ENCODE peak calls at places on chromosomes 4 and X, in seven cellular contexts. O is endothelial cell of umbilical vein, V is pancreas, K is heart left ventricle, D is H9, G is ovary, N is ascending aorta. F is an unnamed sample. For H3K27me3, the result is how much of the 10 kb centered on the place peaks cover.

GRCh38 chrX:46386511-46386910 is 158.7 kb downstream of the ZNF674 start:
- DNase-seq in G (no peak), N (no peak), K (no peak), V (no peak), O (no peak), D (no peak), F (no peak)

GRCh38 chr4:16120720-16121119 is 36.9 kb upstream of the PROM1 start:
- DNase-seq in O (no peak), V (no peak), K (no peak), G (no peak), N (no peak), D (peak), F (no peak)

GRCh38 chr4:121706595-121707021 is 9.8 kb upstream of the ANXA5 start:
- DNase-seq in K (no peak), D (no peak), G (no peak), N (no peak), V (no peak), O (no peak), F (no peak)

GRCh38 chrX:150198776-150199175 is 164.3 kb upstream of the MAMLD1 start:
- DNase-seq in V (no peak), O (no peak), G (no peak), K (no peak), D (no peak), N (no peak), F (no peak)

GRCh38 chr4:11228575-11228974 is 200.1 kb downstream of the HS3ST1 start:
- DNase-seq in N (no peak), O (no peak), D (no peak), K (no peak), V (no peak), G (no peak), F (no peak)

GRCh38 chr4:87939978-87940690 is 35.4 kb upstream of the SPP1 start:
- DNase-seq in D (no peak), G (no peak), N (no peak), O (no peak), K (no peak), V (no peak), F (no peak)

GRCh38 chr4:102578270-102578669 is 77.1 kb downstream of the NFKB1 start:
- DNase-seq in G (no peak), N (no peak), K (no peak), V (no peak), O (no peak), D (no peak), F (no peak)

GRCh38 chrX:23884427-23885024 is 23.2 kb downstream of the APOO start:
- DNase-seq in V (no peak), D (no peak), O (no peak), G (no peak), K (no peak), N (peak), F (no peak)

GRCh38 chrX:148530464-148531077 is 30.2 kb downstream of the AFF2 start:
- DNase-seq in V (no peak), G (no peak), D (no peak), K (no peak), N (no peak), O (peak), F (no peak)

GRCh38 chr4:141153751-141154510 is 20.7 kb upstream of the RNF150 start:
- DNase-seq in K (no peak), O (no peak), G (peak), V (no peak), N (no peak), D (no peak), F (no peak)

GRCh38 chr4:577499-578450 is 1.7 kb upstream of the TMEM271 start:
- DNase-seq in O (no peak), N (no peak), D (peak), G (no peak), K (no peak), V (no peak), F (no peak)
- H3K27me3 ChIP-seq in O (half or more), N (under half), D (under half), G (under half), K (under half), V (under half), F (under half)

GRCh38 chr4:139562839-139563238 is 6.8 kb upstream of the SETD7 start:
- DNase-seq in N (no peak), D (no peak), K (no peak), G (no peak), O (no peak), V (no peak), F (no peak)

GRCh38 chr4:139562067-139562684 is 6.2 kb upstream of the SETD7 start:
- DNase-seq in O (no peak), K (no peak), D (no peak), G (no peak), N (no peak), V (no peak), F (no peak)

GRCh38 chr4:139563515-139563914 is 7.5 kb upstream of the SETD7 start:
- DNase-seq in V (no peak), G (no peak), K (no peak), O (no peak), N (no peak), D (no peak), F (no peak)

GRCh38 chr4:139568206-139568969 is 12.4 kb upstream of the SETD7 start:
- DNase-seq in O (no peak), N (no peak), G (no peak), V (no peak), K (no peak), D (peak), F (no peak)

GRCh38 chr4:139564502-139564901 is 8.5 kb upstream of the SETD7 start:
- DNase-seq in N (no peak), V (no peak), G (no peak), K (no peak), D (no peak), O (no peak), F (no peak)
- TF ChIP-seq CTCF in N (peak), V (no peak), G (no peak), K (no peak), D (peak), O (no peak), F (peak)

GRCh38 chr4:125749354-125749753 is 434.6 kb downstream of the FAT4 start:
- DNase-seq in D (no peak), V (no peak), N (no peak), O (no peak), K (no peak), G (no peak), F (no peak)
- H3K27ac ChIP-seq in D (no peak), V (no peak), N (no peak), O (no peak), K (no peak), G (no peak), F (no peak)

GRCh38 chr4:8862800-8863758 is 8.6 kb downstream of the HMX1 start:
- DNase-seq in V (peak), D (no peak), O (no peak), N (no peak), K (no peak), G (no peak), F (no peak)

GRCh38 chr4:8860892-8861575 is 10.6 kb downstream of the HMX1 start:
- DNase-seq in K (no peak), D (peak), G (no peak), N (no peak), O (no peak), V (peak), F (no peak)

GRCh38 chr4:8860096-8860891 is 11.3 kb downstream of the HMX1 start:
- DNase-seq in O (no peak), K (no peak), V (peak), G (no peak), D (no peak), N (no peak), F (no peak)

GRCh38 chr4:8862334-8862733 is 9.3 kb downstream of the HMX1 start:
- DNase-seq in K (no peak), V (no peak), G (no peak), N (no peak), D (no peak), O (no peak), F (no peak)

GRCh38 chr4:8861576-8862279 is 9.9 kb downstream of the HMX1 start:
- DNase-seq in V (peak), K (no peak), O (no peak), G (no peak), N (no peak), D (peak), F (no peak)
- H3K27me3 ChIP-seq in V (under half), K (half or more), O (half or more), G (under half), N (under half), D (half or more), F (half or more)

DNA sequence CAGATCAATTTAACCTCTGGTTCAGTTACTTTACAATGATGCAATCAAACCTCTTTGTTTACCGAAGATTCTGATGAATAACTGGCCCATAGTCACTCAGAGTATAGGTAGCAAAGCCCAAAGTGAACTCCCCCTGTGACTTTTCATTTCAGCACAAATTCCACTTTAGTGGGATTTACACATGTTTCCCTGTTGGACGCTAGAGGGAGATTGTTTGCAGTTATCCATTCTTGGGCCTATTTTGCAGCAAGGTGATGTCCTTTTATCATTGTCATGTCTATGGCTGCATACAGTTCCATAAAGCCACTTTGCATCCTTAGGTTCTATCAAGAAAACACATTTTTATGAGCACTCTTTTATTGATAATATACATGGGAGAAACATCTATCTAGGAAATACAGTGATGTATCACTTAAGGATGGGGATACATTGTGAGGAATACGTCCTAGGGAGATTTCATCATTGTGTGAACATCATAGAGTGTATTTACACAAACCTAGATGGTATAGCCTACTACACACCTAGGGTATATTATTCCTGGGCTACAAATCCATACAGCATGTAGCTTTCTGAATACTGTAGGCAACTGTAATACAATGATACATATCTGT is 14.5 kb upstream of the DKK2 start:
- DNase-seq in V (no peak), K (no peak), D (no peak), G (no peak), O (peak), N (no peak), F (no peak)
- TF ChIP-seq CTCF in V (peak), K (peak), D (peak), G (no peak), O (peak), N (peak), F (no peak)

DNA sequence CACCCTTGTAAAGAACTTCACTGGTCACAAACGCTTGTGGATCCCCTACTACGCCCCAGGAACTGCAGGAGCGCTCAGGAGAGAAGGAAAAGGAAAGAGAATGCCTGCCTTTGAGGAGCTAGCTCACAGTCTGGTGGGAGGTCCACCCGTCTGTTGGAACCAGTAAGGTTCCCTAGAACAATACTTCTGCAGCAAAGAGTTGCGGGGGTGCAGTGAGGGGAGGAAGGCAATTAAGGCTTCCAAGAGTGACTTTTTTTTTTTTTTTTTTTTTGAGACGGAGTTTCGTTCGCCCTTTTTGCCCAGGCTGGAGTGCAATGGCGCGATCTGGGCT is 321 bp upstream of the CTPS2 start:
- DNase-seq in N (no peak), K (no peak), G (no peak), O (peak), D (no peak), V (no peak), F (no peak)
- H3K27ac ChIP-seq in N (peak), K (peak), G (peak), O (peak), D (peak), V (peak), F (no peak)

DNA sequence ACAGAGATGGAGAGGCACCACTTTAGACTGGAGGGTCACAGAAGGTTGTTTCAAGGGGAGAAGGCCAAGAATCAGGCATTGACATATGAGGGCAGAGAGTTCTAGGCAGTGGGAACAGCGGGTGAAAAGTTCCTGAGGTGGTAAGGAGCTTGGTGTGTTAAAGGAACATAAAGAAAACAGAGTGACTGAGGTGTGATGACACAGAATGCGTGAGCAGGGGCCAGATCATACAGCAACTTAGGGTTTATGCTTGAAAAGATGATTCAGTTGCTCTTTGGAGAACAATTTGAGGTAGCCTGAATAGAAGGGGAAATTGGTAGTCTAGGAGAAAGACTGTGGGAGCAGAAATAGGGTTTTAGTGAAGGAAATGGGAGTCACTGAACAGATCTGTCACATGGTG is 179.2 kb downstream of the AMELX start:
- DNase-seq in O (no peak), G (no peak), K (no peak), D (no peak), N (no peak), V (no peak), F (no peak)
- H3K27me3 ChIP-seq in O (under half), G (under half), K (under half), D (under half), N (under half), V (under half), F (under half)

GRCh38 chr4:155742310-155743015 is 16.4 kb upstream of the GUCY1B1 start:
- DNase-seq in N (no peak), O (no peak), K (no peak), D (no peak), G (no peak), V (no peak), F (no peak)
- TF ChIP-seq CTCF in N (no peak), O (no peak), K (no peak), D (peak), G (no peak), V (no peak), F (no peak)

GRCh38 chrX:110215411-110215810 is 102.5 kb downstream of the AMMECR1 start:
- DNase-seq in O (no peak), K (no peak), G (no peak), V (no peak), D (no peak), N (no peak), F (no peak)

GRCh38 chrX:110222497-110223257 is 95.2 kb downstream of the AMMECR1 start:
- DNase-seq in K (no peak), D (no peak), V (no peak), N (no peak), O (no peak), G (no peak), F (no peak)

GRCh38 chrX:110216027-110216426 is 101.9 kb downstream of the AMMECR1 start:
- DNase-seq in N (no peak), O (no peak), G (no peak), D (no peak), V (no peak), K (no peak), F (no peak)

GRCh38 chrX:110218591-110218990 is 99.3 kb downstream of the AMMECR1 start:
- DNase-seq in O (no peak), G (no peak), V (no peak), D (no peak), N (no peak), K (no peak), F (no peak)

GRCh38 chrX:110219920-110220319 is 98.0 kb downstream of the AMMECR1 start:
- DNase-seq in K (no peak), D (no peak), O (peak), V (no peak), N (no peak), G (no peak), F (no peak)
- H3K27ac ChIP-seq in K (no peak), D (no peak), O (no peak), V (no peak), N (no peak), G (no peak), F (no peak)

F was measured in CD4-positive, alpha-beta T cell.